ENCODE peak calls at places on chromosomes 13 and 19, in six cellular contexts. One of them, this sample, is unnamed.

GRCh38 chr13:27619711-27620376 is 485 bp downstream of the LNX2 start:
- DNase-seq in fibroblast of lung: peak
- DNase-seq in NCI-H1436: no peak
- DNase-seq in ACHN: no peak
- DNase-seq in astrocyte of the hippocampus: no peak
- DNase-seq in stimulated activated CD8-positive, alpha-beta memory T cell treated with anti-CD3 and anti-CD28 coated beads, Interleukin-2, amount 100 ng/mL, for 48 hours: peak
- DNase-seq in this sample: no peak

GRCh38 chr13:31957772-31958171 is 73.8 kb upstream of the FRY start:
- DNase-seq in fibroblast of lung: no peak
- DNase-seq in NCI-H1436: no peak
- DNase-seq in ACHN: no peak
- DNase-seq in astrocyte of the hippocampus: no peak
- DNase-seq in stimulated activated CD8-positive, alpha-beta memory T cell treated with anti-CD3 and anti-CD28 coated beads, Interleukin-2, amount 100 ng/mL, for 48 hours: no peak
- DNase-seq in this sample: no peak

GRCh38 chr19:14425696-14426138 is 6.6 kb upstream of the DDX39A start:
- DNase-seq in fibroblast of lung: peak
- DNase-seq in NCI-H1436: no peak
- DNase-seq in ACHN: no peak
- DNase-seq in astrocyte of the hippocampus: peak
- DNase-seq in stimulated activated CD8-positive, alpha-beta memory T cell treated with anti-CD3 and anti-CD28 coated beads, Interleukin-2, amount 100 ng/mL, for 48 hours: no peak
- DNase-seq in this sample: no peak

GRCh38 chr13:39599842-39600241 is 3.2 kb downstream of the LHFPL6 start:
- DNase-seq in fibroblast of lung: peak
- DNase-seq in NCI-H1436: no peak
- DNase-seq in ACHN: no peak
- DNase-seq in astrocyte of the hippocampus: no peak
- DNase-seq in stimulated activated CD8-positive, alpha-beta memory T cell treated with anti-CD3 and anti-CD28 coated beads, Interleukin-2, amount 100 ng/mL, for 48 hours: no peak
- DNase-seq in this sample: no peak

GRCh38 chr13:39526499-39526898 is 76.5 kb downstream of the LHFPL6 start:
- DNase-seq in fibroblast of lung: no peak
- DNase-seq in NCI-H1436: no peak
- DNase-seq in ACHN: no peak
- DNase-seq in astrocyte of the hippocampus: no peak
- DNase-seq in stimulated activated CD8-positive, alpha-beta memory T cell treated with anti-CD3 and anti-CD28 coated beads, Interleukin-2, amount 100 ng/mL, for 48 hours: no peak
- DNase-seq in this sample: no peak

GRCh38 chr13:48500652-48501197 is 32.2 kb downstream of the RCBTB2 start:
- DNase-seq in fibroblast of lung: peak
- DNase-seq in NCI-H1436: no peak
- DNase-seq in ACHN: no peak
- DNase-seq in astrocyte of the hippocampus: peak
- DNase-seq in stimulated activated CD8-positive, alpha-beta memory T cell treated with anti-CD3 and anti-CD28 coated beads, Interleukin-2, amount 100 ng/mL, for 48 hours: no peak
- DNase-seq in this sample: no peak

GRCh38 chr19:3556978-3557460 is 367 bp downstream of the MFSD12 start:
- DNase-seq in fibroblast of lung: no peak
- DNase-seq in NCI-H1436: no peak
- DNase-seq in ACHN: peak
- DNase-seq in astrocyte of the hippocampus: peak
- DNase-seq in stimulated activated CD8-positive, alpha-beta memory T cell treated with anti-CD3 and anti-CD28 coated beads, Interleukin-2, amount 100 ng/mL, for 48 hours: peak
- DNase-seq in this sample: no peak

GRCh38 chr19:40286674-40287421 is 1.7 kb upstream of the AKT2 start:
- DNase-seq in fibroblast of lung: no peak
- DNase-seq in NCI-H1436: no peak
- DNase-seq in ACHN: no peak
- DNase-seq in astrocyte of the hippocampus: no peak
- DNase-seq in stimulated activated CD8-positive, alpha-beta memory T cell treated with anti-CD3 and anti-CD28 coated beads, Interleukin-2, amount 100 ng/mL, for 48 hours: no peak
- DNase-seq in this sample: no peak

GRCh38 chr13:82636119-82636518 is 1246.2 kb downstream of the SLITRK1 start:
- DNase-seq in fibroblast of lung: peak
- DNase-seq in NCI-H1436: no peak
- DNase-seq in ACHN: no peak
- DNase-seq in astrocyte of the hippocampus: no peak
- DNase-seq in stimulated activated CD8-positive, alpha-beta memory T cell treated with anti-CD3 and anti-CD28 coated beads, Interleukin-2, amount 100 ng/mL, for 48 hours: no peak
- DNase-seq in this sample: no peak

GRCh38 chr19:7544626-7545025 is 9.1 kb downstream of the PNPLA6 start:
- DNase-seq in fibroblast of lung: no peak
- DNase-seq in NCI-H1436: no peak
- DNase-seq in ACHN: no peak
- DNase-seq in astrocyte of the hippocampus: no peak
- DNase-seq in stimulated activated CD8-positive, alpha-beta memory T cell treated with anti-CD3 and anti-CD28 coated beads, Interleukin-2, amount 100 ng/mL, for 48 hours: no peak
- DNase-seq in this sample: no peak

GRCh38 chr13:28792992-28793391 is 27.1 kb upstream of the MTUS2 start:
- DNase-seq in fibroblast of lung: peak
- DNase-seq in NCI-H1436: no peak
- DNase-seq in ACHN: no peak
- DNase-seq in astrocyte of the hippocampus: peak
- DNase-seq in stimulated activated CD8-positive, alpha-beta memory T cell treated with anti-CD3 and anti-CD28 coated beads, Interleukin-2, amount 100 ng/mL, for 48 hours: no peak
- DNase-seq in this sample: no peak

GRCh38 chr13:48896312-48896711 is 79.4 kb upstream of the FNDC3A start:
- DNase-seq in fibroblast of lung: peak
- DNase-seq in NCI-H1436: no peak
- DNase-seq in ACHN: no peak
- DNase-seq in astrocyte of the hippocampus: no peak
- DNase-seq in stimulated activated CD8-positive, alpha-beta memory T cell treated with anti-CD3 and anti-CD28 coated beads, Interleukin-2, amount 100 ng/mL, for 48 hours: no peak
- DNase-seq in this sample: no peak

GRCh38 chr13:31161583-31162150 is at the start of gene HSPH1:
- DNase-seq in fibroblast of lung: peak
- DNase-seq in NCI-H1436: peak
- DNase-seq in ACHN: peak
- DNase-seq in astrocyte of the hippocampus: peak
- DNase-seq in stimulated activated CD8-positive, alpha-beta memory T cell treated with anti-CD3 and anti-CD28 coated beads, Interleukin-2, amount 100 ng/mL, for 48 hours: peak
- DNase-seq in this sample: peak